ENCODE peak calls at places on chromosome 18, in nine cellular contexts. G is frontal cortex; B is HuH-7.5; V is GM04503; F is AG08396; Q is stimulated activated naive CD8-positive, alpha-beta T cell treated with anti-CD3 and anti-CD28 coated beads, Interleukin-15, amount 100 ng/mL, for 72 hours; O is T follicular helper cell; E is heart left ventricle; L is A549. R is an unnamed sample.

GRCh38 chr18:9519431-9519830 is 44.1 kb downstream of the RALBP1 start:
- DNase-seq in B (no peak), G (no peak), F (no peak), O (no peak), E (no peak), V (no peak), Q (no peak), L (no peak), R (no peak)

GRCh38 chr18:39951321-39951720 is 2003.7 kb upstream of the PIK3C3 start:
- DNase-seq in Q (no peak), V (peak), G (no peak), E (no peak), F (no peak), L (no peak), O (no peak), B (no peak), R (no peak)

GRCh38 chr18:9804517-9805104 is 81.2 kb upstream of the TXNDC2 start:
- DNase-seq in E (no peak), L (no peak), O (no peak), B (no peak), G (no peak), F (no peak), Q (no peak), V (no peak), R (no peak)

GRCh38 chr18:76398899-76399612 is 96.0 kb downstream of the ZNF516 start:
- DNase-seq in L (peak), V (no peak), O (peak), B (peak), E (peak), G (peak), F (peak), Q (peak), R (peak)

GRCh38 chr18:62790836-62791772 is 75.8 kb downstream of the PHLPP1 start:
- DNase-seq in Q (no peak), G (no peak), L (no peak), B (no peak), F (no peak), O (no peak), E (no peak), V (no peak), R (no peak)

GRCh38 chr18:79738565-79739439 is 58.9 kb upstream of the KCNG2 start:
- DNase-seq in Q (no peak), O (no peak), F (no peak), L (no peak), V (peak), G (no peak), E (no peak), B (no peak), R (no peak)

GRCh38 chr18:32771871-32772499 is 838 bp downstream of the KLHL14 start:
- DNase-seq in B (no peak), L (no peak), Q (no peak), G (no peak), V (no peak), F (peak), O (no peak), E (peak), R (no peak)

GRCh38 chr18:34805117-34805882 is 95.2 kb downstream of the DTNA start:
- DNase-seq in G (no peak), Q (no peak), O (no peak), L (no peak), B (no peak), V (no peak), F (no peak), E (no peak), R (no peak)